ENCODE peak calls at places on chromosomes 3 and 15, in seven cellular contexts. One of them, this sample, is unnamed.
A peak's percentile ranks its signal among the peaks of the same experiment; 100 is the strongest.

GRCh38 chr3:47731066-47731465 is 50.6 kb downstream of the SMARCC1 start:
- DNase-seq in heart left ventricle: no peak
- DNase-seq in HFF-Myc: no peak
- DNase-seq in stimulated activated naive CD4-positive, alpha-beta T cell: no peak
- DNase-seq in sciatic nerve: no peak
- DNase-seq in cardiac fibroblast: no peak
- DNase-seq in uterus: no peak
- DNase-seq in this sample: no peak

GRCh38 chr15:34582461-34583357 is 742 bp downstream of the GOLGA8B start:
- DNase-seq in heart left ventricle: no peak
- DNase-seq in HFF-Myc: no peak
- DNase-seq in stimulated activated naive CD4-positive, alpha-beta T cell: no peak
- DNase-seq in sciatic nerve: no peak
- DNase-seq in cardiac fibroblast: peak; percentile 30
- DNase-seq in uterus: no peak
- DNase-seq in this sample: no peak

GRCh38 chr15:63048986-63049665 is 6.6 kb downstream of the TPM1 start:
- DNase-seq in heart left ventricle: no peak
- DNase-seq in HFF-Myc: no peak
- DNase-seq in stimulated activated naive CD4-positive, alpha-beta T cell: peak; percentile 13
- DNase-seq in sciatic nerve: peak; percentile 80
- DNase-seq in cardiac fibroblast: peak; percentile 63
- DNase-seq in uterus: no peak
- DNase-seq in this sample: peak; percentile 52

GRCh38 chr3:50876947-50877346 is 202.2 kb downstream of the DOCK3 start:
- DNase-seq in heart left ventricle: no peak
- DNase-seq in HFF-Myc: no peak
- DNase-seq in stimulated activated naive CD4-positive, alpha-beta T cell: no peak
- DNase-seq in sciatic nerve: no peak
- DNase-seq in cardiac fibroblast: no peak
- DNase-seq in uterus: no peak
- DNase-seq in this sample: no peak

GRCh38 chr15:91254766-91255165 is 154.7 kb downstream of the SV2B start:
- DNase-seq in heart left ventricle: no peak
- DNase-seq in HFF-Myc: no peak
- DNase-seq in stimulated activated naive CD4-positive, alpha-beta T cell: no peak
- DNase-seq in sciatic nerve: no peak
- DNase-seq in cardiac fibroblast: no peak
- DNase-seq in uterus: no peak
- DNase-seq in this sample: no peak

GRCh38 chr3:57168151-57168550 is 3.0 kb upstream of the IL17RD start:
- DNase-seq in heart left ventricle: no peak
- DNase-seq in HFF-Myc: no peak
- DNase-seq in stimulated activated naive CD4-positive, alpha-beta T cell: no peak
- DNase-seq in sciatic nerve: no peak
- DNase-seq in cardiac fibroblast: no peak
- DNase-seq in uterus: no peak
- DNase-seq in this sample: no peak

GRCh38 chr15:43187544-43188155 is 2.4 kb downstream of the CCNDBP1 start:
- DNase-seq in heart left ventricle: no peak
- DNase-seq in HFF-Myc: peak; percentile 30
- DNase-seq in stimulated activated naive CD4-positive, alpha-beta T cell: no peak
- DNase-seq in sciatic nerve: no peak
- DNase-seq in cardiac fibroblast: peak; percentile 71
- DNase-seq in uterus: no peak
- DNase-seq in this sample: peak; percentile 66

GRCh38 chr3:160949460-160949859 is 155.7 kb downstream of the B3GALNT1 start:
- DNase-seq in heart left ventricle: no peak
- DNase-seq in HFF-Myc: no peak
- DNase-seq in stimulated activated naive CD4-positive, alpha-beta T cell: no peak
- DNase-seq in sciatic nerve: no peak
- DNase-seq in cardiac fibroblast: no peak
- DNase-seq in uterus: no peak
- DNase-seq in this sample: no peak

GRCh38 chr15:66730168-66731014 is 28.4 kb downstream of the SMAD6 start:
- DNase-seq in heart left ventricle: no peak
- DNase-seq in HFF-Myc: no peak
- DNase-seq in stimulated activated naive CD4-positive, alpha-beta T cell: no peak
- DNase-seq in sciatic nerve: no peak
- DNase-seq in cardiac fibroblast: peak; percentile 78
- DNase-seq in uterus: no peak
- DNase-seq in this sample: no peak

GRCh38 chr3:194120789-194121770 is 14.9 kb upstream of the HES1 start:
- DNase-seq in heart left ventricle: no peak
- DNase-seq in HFF-Myc: no peak
- DNase-seq in stimulated activated naive CD4-positive, alpha-beta T cell: no peak
- DNase-seq in sciatic nerve: no peak
- DNase-seq in cardiac fibroblast: no peak
- DNase-seq in uterus: no peak
- DNase-seq in this sample: no peak

GRCh38 chr15:84810073-84810840 is 6.9 kb upstream of the ALPK3 start:
- DNase-seq in heart left ventricle: no peak
- DNase-seq in HFF-Myc: no peak
- DNase-seq in stimulated activated naive CD4-positive, alpha-beta T cell: no peak
- DNase-seq in sciatic nerve: no peak
- DNase-seq in cardiac fibroblast: no peak
- DNase-seq in uterus: no peak
- DNase-seq in this sample: no peak

GRCh38 chr3:194224536-194224935 is 88.6 kb downstream of the HES1 start:
- DNase-seq in heart left ventricle: no peak
- DNase-seq in HFF-Myc: no peak
- DNase-seq in stimulated activated naive CD4-positive, alpha-beta T cell: no peak
- DNase-seq in sciatic nerve: no peak
- DNase-seq in cardiac fibroblast: no peak
- DNase-seq in uterus: no peak
- DNase-seq in this sample: no peak

GRCh38 chr3:10930641-10931040 is 61.9 kb upstream of the SLC6A1 start:
- DNase-seq in heart left ventricle: no peak
- DNase-seq in HFF-Myc: no peak
- DNase-seq in stimulated activated naive CD4-positive, alpha-beta T cell: no peak
- DNase-seq in sciatic nerve: peak; percentile 18
- DNase-seq in cardiac fibroblast: no peak
- DNase-seq in uterus: no peak
- DNase-seq in this sample: no peak

GRCh38 chr15:63893866-63894661 is 60.3 kb upstream of the HERC1 start:
- DNase-seq in heart left ventricle: no peak
- DNase-seq in HFF-Myc: no peak
- DNase-seq in stimulated activated naive CD4-positive, alpha-beta T cell: no peak
- DNase-seq in sciatic nerve: no peak
- DNase-seq in cardiac fibroblast: no peak
- DNase-seq in uterus: no peak
- DNase-seq in this sample: no peak

GRCh38 chr3:156477306-156477705 is 77.6 kb downstream of the SSR3 start:
- DNase-seq in heart left ventricle: no peak
- DNase-seq in HFF-Myc: no peak
- DNase-seq in stimulated activated naive CD4-positive, alpha-beta T cell: no peak
- DNase-seq in sciatic nerve: no peak
- DNase-seq in cardiac fibroblast: peak; percentile 28
- DNase-seq in uterus: no peak
- DNase-seq in this sample: no peak

GRCh38 chr3:141076026-141076797 is 25.1 kb downstream of the SPSB4 start:
- DNase-seq in heart left ventricle: no peak
- DNase-seq in HFF-Myc: no peak
- DNase-seq in stimulated activated naive CD4-positive, alpha-beta T cell: no peak
- DNase-seq in sciatic nerve: no peak
- DNase-seq in cardiac fibroblast: no peak
- DNase-seq in uterus: no peak
- DNase-seq in this sample: no peak

GRCh38 chr3:106617276-106617675 is 748.5 kb upstream of the CBLB start:
- DNase-seq in heart left ventricle: no peak
- DNase-seq in HFF-Myc: no peak
- DNase-seq in stimulated activated naive CD4-positive, alpha-beta T cell: no peak
- DNase-seq in sciatic nerve: no peak
- DNase-seq in cardiac fibroblast: peak; percentile 69
- DNase-seq in uterus: no peak
- DNase-seq in this sample: no peak

GRCh38 chr3:129558076-129558771 is 15.2 kb downstream of the H1-8 start:
- DNase-seq in heart left ventricle: no peak
- DNase-seq in HFF-Myc: no peak
- DNase-seq in stimulated activated naive CD4-positive, alpha-beta T cell: no peak
- DNase-seq in sciatic nerve: no peak
- DNase-seq in cardiac fibroblast: no peak
- DNase-seq in uterus: no peak
- DNase-seq in this sample: no peak

GRCh38 chr15:74319596-74320357 is 47.7 kb downstream of the CYP11A1 start:
- DNase-seq in heart left ventricle: peak; percentile 43
- DNase-seq in HFF-Myc: no peak
- DNase-seq in stimulated activated naive CD4-positive, alpha-beta T cell: no peak
- DNase-seq in sciatic nerve: no peak
- DNase-seq in cardiac fibroblast: no peak
- DNase-seq in uterus: no peak
- DNase-seq in this sample: peak; percentile 42

GRCh38 chr3:57596495-57597239 is 477 bp downstream of the ARF4 start:
- DNase-seq in heart left ventricle: peak; percentile 84
- DNase-seq in HFF-Myc: no peak
- DNase-seq in stimulated activated naive CD4-positive, alpha-beta T cell: peak; percentile 34
- DNase-seq in sciatic nerve: peak; percentile 83
- DNase-seq in cardiac fibroblast: peak; percentile 92
- DNase-seq in uterus: peak; percentile 70
- DNase-seq in this sample: peak; percentile 41

GRCh38 chr3:54882114-54882833 is 45.6 kb downstream of the LRTM1 start:
- DNase-seq in heart left ventricle: no peak
- DNase-seq in HFF-Myc: no peak
- DNase-seq in stimulated activated naive CD4-positive, alpha-beta T cell: no peak
- DNase-seq in sciatic nerve: no peak
- DNase-seq in cardiac fibroblast: peak; percentile 96
- DNase-seq in uterus: no peak
- DNase-seq in this sample: no peak

GRCh38 chr15:93042211-93042610 is 46.8 kb downstream of the RGMA start:
- DNase-seq in heart left ventricle: peak; percentile 6
- DNase-seq in HFF-Myc: no peak
- DNase-seq in stimulated activated naive CD4-positive, alpha-beta T cell: no peak
- DNase-seq in sciatic nerve: no peak
- DNase-seq in cardiac fibroblast: no peak
- DNase-seq in uterus: no peak
- DNase-seq in this sample: no peak

GRCh38 chr3:114760679-114761078 is 386.4 kb downstream of the ZBTB20 start:
- DNase-seq in heart left ventricle: no peak
- DNase-seq in HFF-Myc: no peak
- DNase-seq in stimulated activated naive CD4-positive, alpha-beta T cell: no peak
- DNase-seq in sciatic nerve: no peak
- DNase-seq in cardiac fibroblast: no peak
- DNase-seq in uterus: no peak
- DNase-seq in this sample: no peak

GRCh38 chr3:71247221-71247947 is 336.1 kb downstream of the FOXP1 start:
- DNase-seq in heart left ventricle: peak; percentile 47
- DNase-seq in HFF-Myc: no peak
- DNase-seq in stimulated activated naive CD4-positive, alpha-beta T cell: no peak
- DNase-seq in sciatic nerve: no peak
- DNase-seq in cardiac fibroblast: peak; percentile 66
- DNase-seq in uterus: no peak
- DNase-seq in this sample: peak; percentile 44

GRCh38 chr3:48222616-48223513 is at the start of gene CAMP:
- DNase-seq in heart left ventricle: peak; percentile 65
- DNase-seq in HFF-Myc: no peak
- DNase-seq in stimulated activated naive CD4-positive, alpha-beta T cell: no peak
- DNase-seq in sciatic nerve: peak; percentile 68
- DNase-seq in cardiac fibroblast: peak; percentile 52
- DNase-seq in uterus: peak; percentile 25
- DNase-seq in this sample: no peak

GRCh38 chr3:159825216-159825854 is 163.3 kb upstream of the IL12A start:
- DNase-seq in heart left ventricle: no peak
- DNase-seq in HFF-Myc: no peak
- DNase-seq in stimulated activated naive CD4-positive, alpha-beta T cell: no peak
- DNase-seq in sciatic nerve: no peak
- DNase-seq in cardiac fibroblast: no peak
- DNase-seq in uterus: no peak
- DNase-seq in this sample: no peak

GRCh38 chr15:81297147-81297572 is 26.8 kb downstream of the STARD5 start:
- DNase-seq in heart left ventricle: no peak
- DNase-seq in HFF-Myc: no peak
- DNase-seq in stimulated activated naive CD4-positive, alpha-beta T cell: no peak
- DNase-seq in sciatic nerve: no peak
- DNase-seq in cardiac fibroblast: peak; percentile 55
- DNase-seq in uterus: no peak
- DNase-seq in this sample: peak; percentile 37

GRCh38 chr15:57703387-57703786 is 3.1 kb upstream of the POLR2M start:
- DNase-seq in heart left ventricle: no peak
- DNase-seq in HFF-Myc: peak; percentile 29
- DNase-seq in stimulated activated naive CD4-positive, alpha-beta T cell: peak; percentile 15
- DNase-seq in sciatic nerve: no peak
- DNase-seq in cardiac fibroblast: no peak
- DNase-seq in uterus: no peak
- DNase-seq in this sample: no peak

GRCh38 chr15:63396546-63396939 is 14.9 kb upstream of the CA12 start:
- DNase-seq in heart left ventricle: no peak
- DNase-seq in HFF-Myc: no peak
- DNase-seq in stimulated activated naive CD4-positive, alpha-beta T cell: no peak
- DNase-seq in sciatic nerve: no peak
- DNase-seq in cardiac fibroblast: no peak
- DNase-seq in uterus: no peak
- DNase-seq in this sample: no peak

GRCh38 chr3:20055020-20055775 is 15.0 kb downstream of the KAT2B start:
- DNase-seq in heart left ventricle: no peak
- DNase-seq in HFF-Myc: no peak
- DNase-seq in stimulated activated naive CD4-positive, alpha-beta T cell: no peak
- DNase-seq in sciatic nerve: no peak
- DNase-seq in cardiac fibroblast: no peak
- DNase-seq in uterus: no peak
- DNase-seq in this sample: no peak

GRCh38 chr15:73031648-73032047 is 20.6 kb upstream of the NEO1 start:
- DNase-seq in heart left ventricle: no peak
- DNase-seq in HFF-Myc: no peak
- DNase-seq in stimulated activated naive CD4-positive, alpha-beta T cell: no peak
- DNase-seq in sciatic nerve: no peak
- DNase-seq in cardiac fibroblast: no peak
- DNase-seq in uterus: no peak
- DNase-seq in this sample: no peak

This sample was measured in A673.